ENCODE peak calls at places on chromosomes 7 and 10, in seven cellular contexts. M is NCI-H460; S is substantia nigra; Y is fibroblast of pulmonary artery; H is activated CD4-positive, alpha-beta T cell treated with anti-CD3 and anti-CD28 coated beads, Interleukin-2, amount 10 ng/mL, durations not matched to agents 7 days and 5 days; Z is NCI-H748 treated with DMSO at 0.1 percent for 48 hours; D is midbrain. I is an unnamed sample.
A peak's percentile ranks its signal among the peaks of the same experiment; 100 is the strongest.

GRCh38 chr10:117226813-117227451 is 14.0 kb upstream of the SLC18A2 start:
- DNase-seq in M (no peak), S (no peak), Y (peak; percentile 41), H (no peak), Z (peak; percentile 5), D (peak; percentile 13), I (no peak)

GRCh38 chr7:152641384-152641783 is 34.6 kb downstream of the XRCC2 start:
- DNase-seq in M (no peak), S (no peak), Y (no peak), H (no peak), Z (no peak), D (no peak), I (no peak)

GRCh38 chr10:132389631-132390454 is 7.2 kb upstream of the PWWP2B start:
- DNase-seq in M (no peak), S (no peak), Y (no peak), H (no peak), Z (no peak), D (no peak), I (no peak)

GRCh38 chr7:124171068-124171467 is 138.2 kb upstream of the TMEM229A start:
- DNase-seq in M (peak; percentile 42), S (peak; percentile 28), Y (peak; percentile 11), H (no peak), Z (no peak), D (peak; percentile 61), I (no peak)

GRCh38 chr10:52740913-52741675 is 31.5 kb downstream of the MBL2 start:
- DNase-seq in M (peak; percentile 30), S (peak; percentile 22), Y (peak; percentile 56), H (peak; percentile 44), Z (no peak), D (peak; percentile 46), I (no peak)

GRCh38 chr7:44959433-44959951 is 19.3 kb downstream of the MYO1G start:
- DNase-seq in M (no peak), S (no peak), Y (no peak), H (peak; percentile 45), Z (no peak), D (no peak), I (no peak)

GRCh38 chr7:48575516-48575915 is 348.8 kb upstream of the CDC14C start:
- DNase-seq in M (no peak), S (no peak), Y (no peak), H (no peak), Z (no peak), D (no peak), I (no peak)

GRCh38 chr7:105768117-105768516 is 108.3 kb downstream of the ATXN7L1 start:
- DNase-seq in M (no peak), S (no peak), Y (no peak), H (no peak), Z (no peak), D (no peak), I (no peak)

GRCh38 chr7:43076189-43076605 is 36.2 kb upstream of the HECW1 start:
- DNase-seq in M (no peak), S (no peak), Y (peak; percentile 5), H (no peak), Z (no peak), D (no peak), I (peak; percentile 57)

GRCh38 chr10:89001428-89002072 is 11.0 kb downstream of the FAS start:
- DNase-seq in M (no peak), S (no peak), Y (peak; percentile 50), H (no peak), Z (no peak), D (peak; percentile 10), I (no peak)

GRCh38 chr10:98959486-98959885 is 276.2 kb downstream of the HPSE2 start:
- DNase-seq in M (no peak), S (no peak), Y (no peak), H (no peak), Z (no peak), D (no peak), I (no peak)

GRCh38 chr7:46322937-46323336 is 401.9 kb upstream of the IGFBP3 start:
- DNase-seq in M (no peak), S (no peak), Y (no peak), H (no peak), Z (no peak), D (no peak), I (no peak)

GRCh38 chr10:49831352-49832040 is 69.4 kb upstream of the OGDHL start:
- DNase-seq in M (no peak), S (no peak), Y (peak; percentile 40), H (no peak), Z (no peak), D (no peak), I (no peak)

GRCh38 chr10:14779053-14779649 is 4.5 kb upstream of the FAM107B start:
- DNase-seq in M (no peak), S (no peak), Y (no peak), H (no peak), Z (no peak), D (no peak), I (no peak)

GRCh38 chr7:15977663-15978062 is 291.2 kb upstream of the MEOX2 start:
- DNase-seq in M (no peak), S (no peak), Y (peak; percentile 61), H (no peak), Z (no peak), D (no peak), I (no peak)

GRCh38 chr7:44735403-44736165 is 13.1 kb upstream of the ZMIZ2 start:
- DNase-seq in M (peak; percentile 96), S (no peak), Y (peak; percentile 97), H (peak; percentile 47), Z (no peak), D (no peak), I (no peak)

GRCh38 chr7:33776791-33777190 is 128.5 kb upstream of the BMPER start:
- DNase-seq in M (no peak), S (no peak), Y (peak; percentile 49), H (no peak), Z (no peak), D (no peak), I (no peak)